ENCODE peak calls at places on chromosomes 4 and X, in six cellular contexts. Q is Peyer's patch; W is PC-3; T is mucosa of descending colon; J is psoas muscle; V is CD8-positive, alpha-beta T cell. H is an unnamed sample.

GRCh38 chr4:159047478-159048165 is 55.3 kb upstream of the RAPGEF2 start:
- DNase-seq in J (no peak), V (no peak), T (no peak), Q (no peak), W (no peak), H (no peak)

GRCh38 chr4:3860061-3860912 is 94.1 kb downstream of the ADRA2C start:
- DNase-seq in Q (no peak), T (no peak), W (no peak), V (no peak), J (no peak), H (no peak)

GRCh38 chr4:79913581-79913980 is 159.4 kb downstream of the ANTXR2 start:
- DNase-seq in Q (no peak), W (no peak), J (no peak), V (no peak), T (no peak), H (no peak)

GRCh38 chr4:101419324-101420135 is 72.2 kb upstream of the PPP3CA start:
- DNase-seq in V (no peak), J (no peak), T (peak), Q (no peak), W (peak), H (no peak)

GRCh38 chr4:42654606-42655005 is 2.3 kb downstream of the ATP8A1 start:
- DNase-seq in V (peak), W (peak), Q (no peak), J (peak), T (no peak), H (no peak)

GRCh38 chr4:76625316-76625715 is 190.3 kb downstream of the SHROOM3 start:
- DNase-seq in W (no peak), J (no peak), V (no peak), T (no peak), Q (no peak), H (no peak)

GRCh38 chrX:13376857-13377441 is 57.1 kb upstream of the ATXN3L start:
- DNase-seq in V (no peak), Q (no peak), T (no peak), W (peak), J (no peak), H (no peak)

GRCh38 chr4:8724436-8725070 is 132.0 kb downstream of the CPZ start:
- DNase-seq in W (no peak), Q (no peak), T (no peak), V (no peak), J (no peak), H (peak)

GRCh38 chr4:186096681-186097080 is 7.8 kb upstream of the FAM149A start:
- DNase-seq in Q (no peak), J (no peak), T (no peak), W (no peak), V (no peak), H (no peak)

GRCh38 chr4:98474408-98474844 is 184.0 kb downstream of the TSPAN5 start:
- DNase-seq in J (no peak), V (no peak), Q (no peak), T (no peak), W (peak), H (no peak)

GRCh38 chrX:100098660-100099375 is 311.3 kb downstream of the PCDH19 start:
- DNase-seq in T (no peak), J (no peak), V (no peak), Q (no peak), W (no peak), H (no peak)

GRCh38 chr4:29259556-29259955 is 1460.6 kb upstream of the PCDH7 start:
- DNase-seq in T (no peak), Q (no peak), V (no peak), W (peak), J (no peak), H (no peak)

DNA sequence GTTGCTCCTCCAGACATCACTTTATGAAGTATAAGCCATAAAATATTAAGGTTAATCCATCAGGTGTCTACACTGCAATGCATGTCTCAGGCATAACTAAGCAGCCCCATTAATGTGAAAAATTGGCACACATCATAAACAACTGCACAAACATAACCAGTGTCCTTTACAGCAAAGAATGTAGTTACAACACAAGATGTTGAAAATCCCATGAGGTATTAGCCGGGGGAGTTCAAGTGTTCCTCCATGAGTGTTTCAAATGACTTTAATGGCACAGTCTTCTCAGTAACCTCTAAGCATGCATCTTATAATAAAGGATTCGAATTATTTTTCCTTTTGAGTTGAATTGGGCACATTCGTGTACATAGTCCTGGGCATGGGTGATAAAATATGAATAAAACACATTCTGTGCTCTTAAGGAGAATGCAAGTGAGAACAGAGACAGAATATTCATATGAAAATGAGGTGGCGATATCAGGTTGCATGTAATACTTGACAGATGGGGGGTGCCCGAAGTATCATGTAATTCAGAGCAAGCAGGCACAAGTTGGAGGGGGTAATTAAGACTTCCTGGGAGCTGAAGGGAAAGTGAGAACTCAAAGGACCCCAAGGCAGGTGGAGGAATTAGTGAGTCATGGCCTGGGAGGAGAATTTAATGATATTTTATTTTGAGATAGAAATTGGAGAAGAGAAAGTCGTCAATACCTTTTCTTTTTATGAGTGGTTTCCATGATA is 18.2 kb upstream of the VCX2 start:
- DNase-seq in V (no peak), W (no peak), J (no peak), Q (no peak), T (no peak), H (no peak)
- TF ChIP-seq CTCF in V (no peak), W (no peak), J (no peak), Q (no peak), T (no peak), H (no peak)

DNA sequence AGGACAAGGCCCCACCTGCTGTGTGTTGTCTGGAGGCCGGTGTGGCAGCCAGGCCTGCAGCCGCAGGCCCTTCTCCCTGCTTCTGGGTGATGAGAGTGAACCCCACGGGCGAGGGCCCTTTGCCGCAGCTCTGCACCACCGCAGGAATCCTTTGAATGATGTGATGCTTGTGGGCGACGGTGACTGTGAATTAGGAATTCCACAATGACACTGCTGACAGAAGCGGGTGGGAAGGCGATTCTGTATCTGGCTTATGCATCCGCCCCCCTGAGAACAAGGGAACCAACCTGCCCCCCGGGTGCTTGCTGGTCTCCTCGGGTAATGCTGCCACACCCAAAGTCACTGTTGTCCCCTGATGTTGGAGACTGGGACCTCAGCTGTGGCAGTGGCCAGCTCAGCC is 19.5 kb upstream of the MAN2B2 start:
- DNase-seq in T (no peak), J (no peak), V (no peak), Q (no peak), W (no peak), H (no peak)
- TF ChIP-seq CTCF in T (no peak), J (no peak), V (no peak), Q (no peak), W (no peak), H (no peak)

GRCh38 chrX:7146026-7146702 is 1.3 kb upstream of the STS start:
- DNase-seq in V (no peak), Q (no peak), W (no peak), T (no peak), J (no peak), H (no peak)

GRCh38 chrX:7147431-7147977 is at the start of gene STS:
- DNase-seq in Q (peak), J (peak), V (peak), W (no peak), T (peak), H (peak)

GRCh38 chrX:7146703-7147430 is 645 bp upstream of the STS start:
- DNase-seq in V (no peak), J (peak), T (peak), W (no peak), Q (peak), H (no peak)

GRCh38 chrX:7149421-7149820 is 1.5 kb upstream of the PUDP start:
- DNase-seq in J (no peak), T (no peak), V (no peak), Q (no peak), W (no peak), H (no peak)

GRCh38 chrX:7147978-7148824 is at the start of gene PUDP:
- DNase-seq in J (peak), T (peak), W (peak), V (peak), Q (peak), H (peak)
- TF ChIP-seq CTCF in J (peak), T (no peak), W (peak), V (no peak), Q (peak), H (peak)

GRCh38 chr4:72286185-72286584 is 254.4 kb downstream of the NPFFR2 start:
- DNase-seq in W (peak), J (no peak), V (no peak), Q (no peak), T (no peak), H (no peak)

GRCh38 chr4:72280252-72280651 is 248.5 kb downstream of the NPFFR2 start:
- DNase-seq in W (no peak), V (no peak), Q (no peak), T (no peak), J (no peak), H (no peak)

DNA sequence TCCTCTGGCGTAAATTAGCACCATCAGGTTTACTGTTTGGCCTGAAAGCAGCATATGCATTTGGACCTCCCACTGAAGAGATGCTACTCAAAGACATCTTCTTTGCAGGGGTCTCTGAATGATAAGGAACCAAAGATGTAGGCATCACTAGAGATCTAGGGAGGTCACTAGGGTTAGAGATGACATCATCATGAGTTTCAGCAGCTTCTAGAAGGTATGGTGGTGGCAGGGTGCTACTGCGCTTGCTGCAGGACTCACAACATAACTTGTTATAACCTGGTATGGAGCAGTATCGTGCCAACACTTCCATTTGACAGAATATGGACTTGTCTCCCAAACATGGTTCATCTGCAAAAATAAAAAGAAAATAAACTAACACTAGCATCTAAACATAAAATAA is 251.6 kb downstream of the NPFFR2 start:
- DNase-seq in T (no peak), Q (no peak), V (no peak), J (no peak), W (peak), H (no peak)
- TF ChIP-seq CTCF in T (no peak), Q (no peak), V (no peak), J (no peak), W (peak), H (no peak)

DNA sequence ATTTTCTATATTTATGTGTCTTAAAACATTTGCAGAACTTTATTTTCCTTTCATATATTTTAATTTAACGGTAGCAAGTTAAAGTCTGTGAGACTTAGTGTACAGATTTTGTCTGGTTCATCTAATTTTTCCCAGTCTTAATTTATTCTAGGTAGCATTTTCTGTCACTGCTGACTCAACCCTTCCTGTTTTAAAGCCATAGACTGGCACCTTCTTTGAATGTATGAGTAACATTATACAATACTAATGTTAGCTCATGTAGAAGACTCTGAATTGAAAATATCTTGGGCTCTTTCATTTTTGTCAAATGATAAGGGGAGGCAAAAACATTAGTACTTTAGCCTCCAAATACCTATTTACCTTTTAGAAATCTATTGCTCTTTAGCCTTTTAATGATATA is 43.6 kb downstream of the BLTP1 start:
- DNase-seq in V (no peak), J (no peak), T (no peak), W (no peak), Q (no peak), H (no peak)
- TF ChIP-seq CTCF in V (no peak), J (no peak), T (no peak), W (no peak), Q (no peak), H (no peak)

GRCh38 chrX:140701480-140701879 is 8.1 kb upstream of the LINC00632 start:
- DNase-seq in W (peak), Q (no peak), J (no peak), T (peak), V (no peak), H (no peak)
- TF ChIP-seq CTCF in W (peak), Q (no peak), J (no peak), T (no peak), V (no peak), H (peak)

GRCh38 chrX:30190426-30190825 is 24.9 kb upstream of the MAGEB2 start:
- DNase-seq in W (no peak), V (no peak), Q (no peak), J (no peak), T (no peak), H (no peak)

DNA sequence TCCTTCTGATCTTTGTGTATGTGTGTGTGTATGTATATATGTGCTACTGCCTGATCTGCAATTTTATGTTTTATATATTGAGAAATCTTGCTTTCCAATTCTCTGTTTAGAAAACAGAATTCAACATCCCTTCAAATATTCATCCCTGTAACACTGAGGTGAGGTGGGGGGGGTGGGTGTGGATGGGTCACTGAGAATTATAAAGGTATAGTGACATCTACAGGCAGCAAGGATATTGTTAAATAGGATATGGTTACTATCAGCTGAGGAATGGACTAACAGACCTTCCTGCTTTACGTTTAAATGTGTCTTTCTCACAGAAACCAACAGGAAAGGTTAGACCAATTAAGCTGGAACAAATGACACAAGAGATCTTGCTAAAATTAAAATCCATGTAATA is 19.0 kb upstream of the MAGEB2 start:
- DNase-seq in T (no peak), W (peak), Q (no peak), V (no peak), J (no peak), H (no peak)
- TF ChIP-seq CTCF in T (no peak), W (peak), Q (no peak), V (no peak), J (no peak), H (no peak)